ENCODE peak calls at places on chromosomes 3 and 15, in ten cellular contexts. C is caudate nucleus; A is uterus; K is NCI-H1417; N is foreskin fibroblast; X is activated T-cell treated with anti-CD3 and anti-CD28 coated beads, Interleukin-2, amount 50 U/mL, for 72 hours; B is NCI-H748 treated with DMSO at 0.1 percent for 48 hours; R is GM04503; E is heart left ventricle; D is activated effector memory CD4-positive, alpha-beta T cell treated with Interleukin-2 at 50 U/mL for 16 hours. M is an unnamed sample.

GRCh38 chr3:195788711-195789581 is 22.8 kb downstream of the MUC4 start:
- DNase-seq in C (no peak), A (no peak), K (no peak), N (no peak), X (no peak), B (no peak), R (no peak), E (no peak), D (no peak), M (no peak)

GRCh38 chr3:31890007-31890406 is 91.1 kb downstream of the OSBPL10 start:
- DNase-seq in C (no peak), A (no peak), K (no peak), N (no peak), X (no peak), B (no peak), R (no peak), E (no peak), D (no peak), M (no peak)

GRCh38 chr15:73323956-73324355 is 44.8 kb downstream of the HCN4 start:
- DNase-seq in C (no peak), A (no peak), K (no peak), N (no peak), X (no peak), B (no peak), R (no peak), E (peak), D (no peak), M (no peak)

GRCh38 chr3:183244981-183245476 is 8.0 kb upstream of the B3GNT5 start:
- DNase-seq in C (no peak), A (no peak), K (no peak), N (no peak), X (no peak), B (no peak), R (no peak), E (no peak), D (no peak), M (no peak)

GRCh38 chr15:76065267-76065666 is 5.5 kb downstream of the TMEM266 start:
- DNase-seq in C (no peak), A (no peak), K (no peak), N (no peak), X (peak), B (no peak), R (no peak), E (no peak), D (no peak), M (no peak)

GRCh38 chr3:39540162-39540921 is 72.9 kb downstream of the MOBP start:
- DNase-seq in C (no peak), A (no peak), K (no peak), N (no peak), X (no peak), B (no peak), R (no peak), E (no peak), D (no peak), M (no peak)

GRCh38 chr15:67690936-67691335 is 134.4 kb upstream of the SKOR1 start:
- DNase-seq in C (no peak), A (no peak), K (peak), N (peak), X (no peak), B (peak), R (no peak), E (no peak), D (no peak), M (no peak)

GRCh38 chr3:99774467-99774866 is 43.2 kb upstream of the CMSS1 start:
- DNase-seq in C (no peak), A (no peak), K (no peak), N (peak), X (peak), B (no peak), R (peak), E (no peak), D (no peak), M (no peak)

GRCh38 chr15:67134577-67135492 is 69.4 kb downstream of the SMAD3 start:
- DNase-seq in C (no peak), A (peak), K (no peak), N (no peak), X (no peak), B (no peak), R (no peak), E (no peak), D (no peak), M (no peak)

GRCh38 chr3:74613060-74613459 is 1.4 kb downstream of the CNTN3 start:
- DNase-seq in C (peak), A (no peak), K (peak), N (peak), X (no peak), B (no peak), R (no peak), E (no peak), D (no peak), M (no peak)

GRCh38 chr3:177358085-177358967 is 161.0 kb upstream of the TBL1XR1 start:
- DNase-seq in C (peak), A (peak), K (peak), N (peak), X (peak), B (no peak), R (no peak), E (peak), D (peak), M (peak)

GRCh38 chr3:16587047-16587702 is 18.0 kb downstream of the DAZL start:
- DNase-seq in C (no peak), A (no peak), K (no peak), N (no peak), X (no peak), B (no peak), R (no peak), E (no peak), D (no peak), M (no peak)

GRCh38 chr3:8990266-8991215 is 27.3 kb upstream of the RAD18 start:
- DNase-seq in C (no peak), A (no peak), K (no peak), N (peak), X (no peak), B (no peak), R (peak), E (no peak), D (no peak), M (no peak)

GRCh38 chr3:183581496-183582155 is 26.1 kb upstream of the KLHL6 start:
- DNase-seq in C (peak), A (no peak), K (no peak), N (no peak), X (no peak), B (no peak), R (no peak), E (no peak), D (no peak), M (no peak)

GRCh38 chr3:63565220-63565619 is 87.3 kb upstream of the SNTN start:
- DNase-seq in C (no peak), A (no peak), K (no peak), N (no peak), X (no peak), B (no peak), R (no peak), E (no peak), D (no peak), M (no peak)

GRCh38 chr3:126672741-126673140 is 17.8 kb upstream of the TXNRD3 start:
- DNase-seq in C (no peak), A (no peak), K (peak), N (no peak), X (no peak), B (no peak), R (no peak), E (no peak), D (no peak), M (no peak)

GRCh38 chr3:26438325-26438940 is 184.1 kb upstream of the LRRC3B start:
- DNase-seq in C (no peak), A (no peak), K (peak), N (no peak), X (no peak), B (no peak), R (no peak), E (no peak), D (no peak), M (no peak)

GRCh38 chr15:46344906-46345305 is 710.1 kb downstream of the SQOR start:
- DNase-seq in C (no peak), A (no peak), K (peak), N (no peak), X (no peak), B (no peak), R (no peak), E (no peak), D (no peak), M (no peak)

GRCh38 chr15:42921049-42921731 is 612 bp upstream of the TTBK2 start:
- DNase-seq in C (peak), A (no peak), K (peak), N (peak), X (peak), B (peak), R (no peak), E (peak), D (peak), M (peak)

GRCh38 chr3:195714380-195715011 is 6.3 kb upstream of the MUC20 start:
- DNase-seq in C (no peak), A (no peak), K (no peak), N (peak), X (no peak), B (no peak), R (no peak), E (no peak), D (no peak), M (no peak)

GRCh38 chr15:64746921-64747320 is 28.5 kb downstream of the RBPMS2 start:
- DNase-seq in C (no peak), A (no peak), K (no peak), N (no peak), X (no peak), B (no peak), R (no peak), E (no peak), D (no peak), M (no peak)

GRCh38 chr3:127820871-127821853 is 1.2 kb downstream of the MGLL start:
- DNase-seq in C (no peak), A (no peak), K (peak), N (peak), X (no peak), B (no peak), R (no peak), E (no peak), D (no peak), M (peak)

GRCh38 chr3:148075829-148076716 is 621.6 kb upstream of the AGTR1 start:
- DNase-seq in C (peak), A (no peak), K (peak), N (peak), X (no peak), B (peak), R (peak), E (no peak), D (no peak), M (no peak)

GRCh38 chr15:34233614-34234013 is 8.8 kb downstream of the EMC4 start:
- DNase-seq in C (no peak), A (no peak), K (peak), N (no peak), X (peak), B (no peak), R (no peak), E (no peak), D (no peak), M (no peak)

M was measured in transverse colon.